ENCODE peak calls at places on chromosomes 13 and 19, in four cellular contexts. One of them, this sample, is unnamed.

GRCh38 chr19:18397242-18398202 is at the start of gene LRRC25:
- DNase-seq in cardiac muscle cell: no peak
- DNase-seq in activated CD4-positive, alpha-beta T cell treated with anti-CD3 and anti-CD28 coated beads for 48 hours: no peak
- DNase-seq in GM13977: peak
- DNase-seq in this sample: peak

GRCh38 chr13:41500501-41500900 is 43.2 kb downstream of the RGCC start:
- DNase-seq in activated CD4-positive, alpha-beta T cell treated with anti-CD3 and anti-CD28 coated beads for 48 hours: peak
- DNase-seq in cardiac muscle cell: no peak
- DNase-seq in GM13977: no peak
- DNase-seq in this sample: peak

GRCh38 chr19:16654621-16655020 is 5.3 kb downstream of the SMIM7 start:
- DNase-seq in GM13977: no peak
- DNase-seq in cardiac muscle cell: peak
- DNase-seq in activated CD4-positive, alpha-beta T cell treated with anti-CD3 and anti-CD28 coated beads for 48 hours: no peak
- DNase-seq in this sample: no peak

GRCh38 chr13:77511552-77511951 is 24.0 kb upstream of the SCEL start:
- DNase-seq in cardiac muscle cell: no peak
- DNase-seq in GM13977: no peak
- DNase-seq in activated CD4-positive, alpha-beta T cell treated with anti-CD3 and anti-CD28 coated beads for 48 hours: no peak
- DNase-seq in this sample: no peak

GRCh38 chr19:6740589-6741348 is 1.3 kb downstream of the TRIP10 start:
- DNase-seq in cardiac muscle cell: peak
- DNase-seq in activated CD4-positive, alpha-beta T cell treated with anti-CD3 and anti-CD28 coated beads for 48 hours: no peak
- DNase-seq in GM13977: no peak
- DNase-seq in this sample: peak

GRCh38 chr13:50916701-50917184 is 7.2 kb downstream of the RNASEH2B start:
- DNase-seq in cardiac muscle cell: no peak
- DNase-seq in GM13977: no peak
- DNase-seq in activated CD4-positive, alpha-beta T cell treated with anti-CD3 and anti-CD28 coated beads for 48 hours: no peak
- DNase-seq in this sample: peak

GRCh38 chr13:99577934-99578917 is 77.0 kb downstream of the TM9SF2 start:
- DNase-seq in cardiac muscle cell: peak
- DNase-seq in GM13977: no peak
- DNase-seq in activated CD4-positive, alpha-beta T cell treated with anti-CD3 and anti-CD28 coated beads for 48 hours: no peak
- DNase-seq in this sample: peak

GRCh38 chr13:110555601-110556223 is 5.8 kb downstream of the RAB20 start:
- DNase-seq in activated CD4-positive, alpha-beta T cell treated with anti-CD3 and anti-CD28 coated beads for 48 hours: no peak
- DNase-seq in GM13977: no peak
- DNase-seq in cardiac muscle cell: no peak
- DNase-seq in this sample: no peak

GRCh38 chr13:73971481-73971880 is 162.7 kb downstream of the KLF12 start:
- DNase-seq in GM13977: no peak
- DNase-seq in cardiac muscle cell: no peak
- DNase-seq in activated CD4-positive, alpha-beta T cell treated with anti-CD3 and anti-CD28 coated beads for 48 hours: no peak
- DNase-seq in this sample: no peak

GRCh38 chr13:49791214-49791752 is 1.2 kb downstream of the KPNA3 start:
- DNase-seq in GM13977: peak
- DNase-seq in activated CD4-positive, alpha-beta T cell treated with anti-CD3 and anti-CD28 coated beads for 48 hours: no peak
- DNase-seq in cardiac muscle cell: peak
- DNase-seq in this sample: peak

GRCh38 chr19:53780506-53780905 is 43.6 kb downstream of the NLRP12 start:
- DNase-seq in activated CD4-positive, alpha-beta T cell treated with anti-CD3 and anti-CD28 coated beads for 48 hours: no peak
- DNase-seq in cardiac muscle cell: no peak
- DNase-seq in GM13977: no peak
- DNase-seq in this sample: no peak

GRCh38 chr13:59750860-59751259 is 412.9 kb downstream of the DIAPH3 start:
- DNase-seq in GM13977: no peak
- DNase-seq in cardiac muscle cell: peak
- DNase-seq in activated CD4-positive, alpha-beta T cell treated with anti-CD3 and anti-CD28 coated beads for 48 hours: no peak
- DNase-seq in this sample: no peak

GRCh38 chr13:108093616-108094015 is 121.7 kb downstream of the LIG4 start:
- DNase-seq in cardiac muscle cell: no peak
- DNase-seq in activated CD4-positive, alpha-beta T cell treated with anti-CD3 and anti-CD28 coated beads for 48 hours: no peak
- DNase-seq in GM13977: no peak
- DNase-seq in this sample: no peak

GRCh38 chr19:19649580-19649995 is 6.1 kb upstream of the GMIP start:
- DNase-seq in activated CD4-positive, alpha-beta T cell treated with anti-CD3 and anti-CD28 coated beads for 48 hours: no peak
- DNase-seq in GM13977: no peak
- DNase-seq in cardiac muscle cell: no peak
- DNase-seq in this sample: no peak

GRCh38 chr19:50003810-50004419 is 21.3 kb downstream of the VRK3 start:
- DNase-seq in activated CD4-positive, alpha-beta T cell treated with anti-CD3 and anti-CD28 coated beads for 48 hours: peak
- DNase-seq in cardiac muscle cell: peak
- DNase-seq in GM13977: peak
- DNase-seq in this sample: peak

GRCh38 chr13:27425918-27426630 is 1.7 kb downstream of the GTF3A start:
- DNase-seq in cardiac muscle cell: peak
- DNase-seq in GM13977: peak
- DNase-seq in activated CD4-positive, alpha-beta T cell treated with anti-CD3 and anti-CD28 coated beads for 48 hours: peak
- DNase-seq in this sample: peak

GRCh38 chr19:4456843-4457653 is 546 bp downstream of the UBXN6 start:
- DNase-seq in cardiac muscle cell: peak
- DNase-seq in GM13977: peak
- DNase-seq in activated CD4-positive, alpha-beta T cell treated with anti-CD3 and anti-CD28 coated beads for 48 hours: peak
- DNase-seq in this sample: peak

GRCh38 chr19:14432817-14433453 is at the start of gene PKN1:
- DNase-seq in cardiac muscle cell: peak
- DNase-seq in activated CD4-positive, alpha-beta T cell treated with anti-CD3 and anti-CD28 coated beads for 48 hours: peak
- DNase-seq in GM13977: peak
- DNase-seq in this sample: peak

GRCh38 chr13:60112771-60113170 is 51.0 kb downstream of the DIAPH3 start:
- DNase-seq in GM13977: no peak
- DNase-seq in cardiac muscle cell: peak
- DNase-seq in activated CD4-positive, alpha-beta T cell treated with anti-CD3 and anti-CD28 coated beads for 48 hours: no peak
- DNase-seq in this sample: no peak

GRCh38 chr19:5905072-5905778 is 553 bp downstream of the VMAC start:
- DNase-seq in cardiac muscle cell: no peak
- DNase-seq in activated CD4-positive, alpha-beta T cell treated with anti-CD3 and anti-CD28 coated beads for 48 hours: no peak
- DNase-seq in GM13977: no peak
- DNase-seq in this sample: no peak

GRCh38 chr19:18650468-18651001 is 13.7 kb downstream of the KLHL26 start:
- DNase-seq in GM13977: no peak
- DNase-seq in cardiac muscle cell: peak
- DNase-seq in activated CD4-positive, alpha-beta T cell treated with anti-CD3 and anti-CD28 coated beads for 48 hours: no peak
- DNase-seq in this sample: no peak

GRCh38 chr19:19120308-19121156 is 17.7 kb downstream of the TMEM161A start:
- DNase-seq in cardiac muscle cell: peak
- DNase-seq in GM13977: no peak
- DNase-seq in activated CD4-positive, alpha-beta T cell treated with anti-CD3 and anti-CD28 coated beads for 48 hours: peak
- DNase-seq in this sample: peak

GRCh38 chr19:49691243-49692101 is 556 bp downstream of the CPT1C start:
- DNase-seq in GM13977: peak
- DNase-seq in cardiac muscle cell: peak
- DNase-seq in activated CD4-positive, alpha-beta T cell treated with anti-CD3 and anti-CD28 coated beads for 48 hours: peak
- DNase-seq in this sample: peak

GRCh38 chr19:17721821-17722220 is 2.5 kb downstream of the MAP1S start:
- DNase-seq in cardiac muscle cell: no peak
- DNase-seq in activated CD4-positive, alpha-beta T cell treated with anti-CD3 and anti-CD28 coated beads for 48 hours: peak
- DNase-seq in GM13977: no peak
- DNase-seq in this sample: no peak

GRCh38 chr19:35144600-35145436 is 1.8 kb downstream of the FXYD7 start:
- DNase-seq in cardiac muscle cell: peak
- DNase-seq in GM13977: no peak
- DNase-seq in activated CD4-positive, alpha-beta T cell treated with anti-CD3 and anti-CD28 coated beads for 48 hours: no peak
- DNase-seq in this sample: peak

GRCh38 chr13:92649140-92649813 is 577.3 kb upstream of the GPC6 start:
- DNase-seq in GM13977: no peak
- DNase-seq in cardiac muscle cell: no peak
- DNase-seq in activated CD4-positive, alpha-beta T cell treated with anti-CD3 and anti-CD28 coated beads for 48 hours: no peak
- DNase-seq in this sample: no peak

GRCh38 chr13:41558781-41559560 is 101.6 kb downstream of the RGCC start:
- DNase-seq in cardiac muscle cell: no peak
- DNase-seq in GM13977: no peak
- DNase-seq in activated CD4-positive, alpha-beta T cell treated with anti-CD3 and anti-CD28 coated beads for 48 hours: no peak
- DNase-seq in this sample: no peak

GRCh38 chr13:98144501-98145350 is 1.8 kb downstream of the FARP1 start:
- DNase-seq in GM13977: no peak
- DNase-seq in activated CD4-positive, alpha-beta T cell treated with anti-CD3 and anti-CD28 coated beads for 48 hours: no peak
- DNase-seq in cardiac muscle cell: peak
- DNase-seq in this sample: peak

GRCh38 chr19:35357867-35358573 is at the start of gene FFAR3:
- DNase-seq in GM13977: no peak
- DNase-seq in activated CD4-positive, alpha-beta T cell treated with anti-CD3 and anti-CD28 coated beads for 48 hours: no peak
- DNase-seq in cardiac muscle cell: peak
- DNase-seq in this sample: no peak

GRCh38 chr19:46416077-46416709 is 2.8 kb upstream of the CCDC8 start:
- DNase-seq in GM13977: peak
- DNase-seq in cardiac muscle cell: peak
- DNase-seq in activated CD4-positive, alpha-beta T cell treated with anti-CD3 and anti-CD28 coated beads for 48 hours: no peak
- DNase-seq in this sample: no peak

GRCh38 chr19:590396-590745 is 690 bp downstream of the HCN2 start:
- DNase-seq in cardiac muscle cell: peak
- DNase-seq in activated CD4-positive, alpha-beta T cell treated with anti-CD3 and anti-CD28 coated beads for 48 hours: peak
- DNase-seq in GM13977: no peak
- DNase-seq in this sample: no peak

GRCh38 chr13:25167349-25167748 is 4.7 kb downstream of the AMER2 start:
- DNase-seq in cardiac muscle cell: no peak
- DNase-seq in activated CD4-positive, alpha-beta T cell treated with anti-CD3 and anti-CD28 coated beads for 48 hours: no peak
- DNase-seq in GM13977: no peak
- DNase-seq in this sample: no peak

GRCh38 chr13:43021926-43022670 is 1.3 kb upstream of the DNAJC15 start:
- DNase-seq in activated CD4-positive, alpha-beta T cell treated with anti-CD3 and anti-CD28 coated beads for 48 hours: no peak
- DNase-seq in cardiac muscle cell: peak
- DNase-seq in GM13977: no peak
- DNase-seq in this sample: no peak

GRCh38 chr13:98761126-98761978 is 8.9 kb upstream of the SLC15A1 start:
- DNase-seq in cardiac muscle cell: peak
- DNase-seq in GM13977: peak
- DNase-seq in activated CD4-positive, alpha-beta T cell treated with anti-CD3 and anti-CD28 coated beads for 48 hours: no peak
- DNase-seq in this sample: peak

GRCh38 chr13:89806594-89806993 is 1540.9 kb upstream of the MIR17HG start:
- DNase-seq in activated CD4-positive, alpha-beta T cell treated with anti-CD3 and anti-CD28 coated beads for 48 hours: no peak
- DNase-seq in GM13977: no peak
- DNase-seq in cardiac muscle cell: no peak
- DNase-seq in this sample: no peak

GRCh38 chr19:29113838-29114237 is 99.1 kb downstream of the UQCRFS1 start:
- DNase-seq in GM13977: no peak
- DNase-seq in activated CD4-positive, alpha-beta T cell treated with anti-CD3 and anti-CD28 coated beads for 48 hours: no peak
- DNase-seq in cardiac muscle cell: no peak
- DNase-seq in this sample: no peak